ENCODE peak calls at places on chromosomes 13 and 19, in four cellular contexts. One of them, this sample, is unnamed.

GRCh38 chr19:23273022-23273593 is 22.9 kb upstream of the ZNF724 start:
- DNase-seq in fibroblast of lung: no peak
- DNase-seq in HepG2: no peak
- DNase-seq in neuronal stem cell: no peak
- DNase-seq in this sample: no peak

GRCh38 chr13:100483836-100484381 is 104.7 kb downstream of the GGACT start:
- DNase-seq in fibroblast of lung: no peak
- DNase-seq in HepG2: no peak
- DNase-seq in neuronal stem cell: no peak
- DNase-seq in this sample: no peak

GRCh38 chr13:79271616-79272015 is 134.4 kb downstream of the RBM26 start:
- DNase-seq in fibroblast of lung: no peak
- DNase-seq in HepG2: no peak
- DNase-seq in neuronal stem cell: no peak
- DNase-seq in this sample: no peak

GRCh38 chr19:43784981-43785808 is 4.4 kb upstream of the KCNN4 start:
- DNase-seq in fibroblast of lung: peak; percentile 60
- DNase-seq in HepG2: peak; percentile 60
- DNase-seq in neuronal stem cell: peak; percentile 59
- DNase-seq in this sample: peak; percentile 38

GRCh38 chr13:36385471-36385870 is 39.3 kb upstream of the SPART start:
- DNase-seq in fibroblast of lung: peak; percentile 58
- DNase-seq in HepG2: no peak
- DNase-seq in neuronal stem cell: no peak
- DNase-seq in this sample: peak; percentile 53

GRCh38 chr13:45242524-45242923 is 41.7 kb upstream of the KCTD4 start:
- DNase-seq in fibroblast of lung: no peak
- DNase-seq in HepG2: no peak
- DNase-seq in neuronal stem cell: no peak
- DNase-seq in this sample: no peak

GRCh38 chr19:10891360-10892108 is 20.2 kb downstream of the CARM1 start:
- DNase-seq in fibroblast of lung: no peak
- DNase-seq in HepG2: no peak
- DNase-seq in neuronal stem cell: no peak
- DNase-seq in this sample: no peak

GRCh38 chr19:18167975-18168645 is 5.5 kb upstream of the IFI30 start:
- DNase-seq in fibroblast of lung: no peak
- DNase-seq in HepG2: no peak
- DNase-seq in neuronal stem cell: no peak
- DNase-seq in this sample: no peak

GRCh38 chr13:31540316-31540715 is 199.0 kb upstream of the RXFP2 start:
- DNase-seq in fibroblast of lung: no peak
- DNase-seq in HepG2: no peak
- DNase-seq in neuronal stem cell: no peak
- DNase-seq in this sample: no peak

GRCh38 chr13:98834254-98834960 is 81.9 kb upstream of the SLC15A1 start:
- DNase-seq in fibroblast of lung: no peak
- DNase-seq in HepG2: no peak
- DNase-seq in neuronal stem cell: no peak
- DNase-seq in this sample: no peak

GRCh38 chr13:65593298-65593874 is 1636.8 kb downstream of the PCDH9 start:
- DNase-seq in fibroblast of lung: no peak
- DNase-seq in HepG2: no peak
- DNase-seq in neuronal stem cell: no peak
- DNase-seq in this sample: no peak

GRCh38 chr13:65600702-65601101 is 1629.4 kb downstream of the PCDH9 start:
- DNase-seq in fibroblast of lung: peak; percentile 73
- DNase-seq in HepG2: no peak
- DNase-seq in neuronal stem cell: no peak
- DNase-seq in this sample: peak; percentile 65

GRCh38 chr13:65594255-65594654 is 1635.9 kb downstream of the PCDH9 start:
- DNase-seq in fibroblast of lung: peak; percentile 93
- DNase-seq in HepG2: no peak
- DNase-seq in neuronal stem cell: no peak
- DNase-seq in this sample: peak; percentile 94

GRCh38 chr13:65595881-65596280 is 1634.3 kb downstream of the PCDH9 start:
- DNase-seq in fibroblast of lung: peak; percentile 71
- DNase-seq in HepG2: no peak
- DNase-seq in neuronal stem cell: no peak
- DNase-seq in this sample: peak; percentile 59

GRCh38 chr13:65597839-65598818 is 1632.0 kb downstream of the PCDH9 start:
- DNase-seq in fibroblast of lung: peak; percentile 93
- DNase-seq in HepG2: no peak
- DNase-seq in neuronal stem cell: no peak
- DNase-seq in this sample: peak; percentile 91
- H2AFZ ChIP-seq in fibroblast of lung: no peak overlapping the region
- H2AFZ ChIP-seq in HepG2: no peak overlapping the region
- H2AFZ ChIP-seq in neuronal stem cell: no peak overlapping the region
- H2AFZ ChIP-seq in this sample: no peak overlapping the region

GRCh38 chr19:35027851-35028599 is 2.2 kb upstream of the SCN1B start:
- DNase-seq in fibroblast of lung: peak; percentile 58
- DNase-seq in HepG2: no peak
- DNase-seq in neuronal stem cell: no peak
- DNase-seq in this sample: peak; percentile 52
- H3K9me3 ChIP-seq in fibroblast of lung: no peaks in the 10 kb centered on the region
- H3K9me3 ChIP-seq in HepG2: no peaks in the 10 kb centered on the region
- H3K9me3 ChIP-seq in neuronal stem cell: no peaks in the 10 kb centered on the region
- H3K9me3 ChIP-seq in this sample: no peaks in the 10 kb centered on the region

GRCh38 chr13:63438951-63439350 is 2023.3 kb upstream of the PCDH20 start:
- DNase-seq in fibroblast of lung: no peak
- DNase-seq in HepG2: no peak
- DNase-seq in neuronal stem cell: no peak
- DNase-seq in this sample: no peak
- H2AFZ ChIP-seq in fibroblast of lung: no peak overlapping the region
- H2AFZ ChIP-seq in HepG2: no peak overlapping the region
- H2AFZ ChIP-seq in neuronal stem cell: no peak overlapping the region
- H2AFZ ChIP-seq in this sample: no peak overlapping the region

GRCh38 chr19:51901860-51902259 is 3.0 kb downstream of the ZNF649 start:
- DNase-seq in fibroblast of lung: no peak
- DNase-seq in HepG2: no peak
- DNase-seq in neuronal stem cell: no peak
- DNase-seq in this sample: no peak
- H3K9me3 ChIP-seq in fibroblast of lung: no peaks in the 10 kb centered on the region
- H3K9me3 ChIP-seq in HepG2: peaks cover 18% of the 10 kb centered on the region
- H3K9me3 ChIP-seq in neuronal stem cell: peaks cover 78% of the 10 kb centered on the region
- H3K9me3 ChIP-seq in this sample: peaks cover 19% of the 10 kb centered on the region

DNA sequence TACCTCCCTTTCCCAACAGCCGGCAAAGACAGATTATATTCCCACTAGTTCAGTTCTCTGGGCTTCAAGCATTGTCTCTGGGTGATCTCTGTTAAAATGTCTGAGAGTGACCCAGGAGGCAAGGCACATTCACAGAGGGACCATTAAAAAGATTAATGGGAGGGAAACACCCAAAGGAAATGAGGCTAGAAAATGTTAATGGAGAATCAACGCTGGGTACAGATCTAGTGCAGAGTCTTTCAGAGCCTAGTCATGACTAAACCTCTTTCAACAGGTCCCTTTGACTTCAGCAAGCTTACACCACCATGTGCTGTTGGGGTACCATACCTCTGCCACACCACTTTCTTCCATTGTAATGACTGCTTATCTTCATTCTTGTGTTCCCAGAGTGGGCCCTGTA is 358.6 kb downstream of the DCT start:
- DNase-seq in fibroblast of lung: no peak
- DNase-seq in HepG2: no peak
- DNase-seq in neuronal stem cell: no peak
- DNase-seq in this sample: no peak
- H2AFZ ChIP-seq in fibroblast of lung: no peak overlapping the region
- H2AFZ ChIP-seq in HepG2: no peak overlapping the region
- H2AFZ ChIP-seq in neuronal stem cell: no peak overlapping the region
- H2AFZ ChIP-seq in this sample: no peak overlapping the region

DNA sequence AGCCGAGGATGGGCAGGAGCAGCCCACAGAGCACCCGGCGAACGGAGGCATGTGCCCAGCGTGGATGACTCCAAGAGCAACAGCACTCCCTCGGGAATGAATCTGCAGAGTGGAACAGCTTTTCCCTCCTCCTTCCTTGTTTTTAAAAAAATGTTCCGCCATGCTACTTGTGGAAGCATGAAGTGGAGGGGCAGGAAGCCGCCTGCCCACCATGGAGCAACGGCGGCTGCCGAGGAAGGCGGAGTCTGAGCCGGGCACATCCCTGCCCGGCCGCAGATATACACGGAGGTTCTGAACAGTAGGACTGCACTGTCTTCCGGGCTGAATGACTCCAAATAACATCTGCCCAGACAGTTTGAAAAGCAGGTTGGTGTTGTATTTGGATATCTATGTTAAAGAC is 65.2 kb downstream of the SOX1 start:
- DNase-seq in fibroblast of lung: no peak
- DNase-seq in HepG2: no peak
- DNase-seq in neuronal stem cell: no peak
- DNase-seq in this sample: no peak
- H3K9me3 ChIP-seq in fibroblast of lung: no peaks in the 10 kb centered on the region
- H3K9me3 ChIP-seq in HepG2: no peaks in the 10 kb centered on the region
- H3K9me3 ChIP-seq in neuronal stem cell: no peaks in the 10 kb centered on the region
- H3K9me3 ChIP-seq in this sample: peaks cover 5% of the 10 kb centered on the region

DNA sequence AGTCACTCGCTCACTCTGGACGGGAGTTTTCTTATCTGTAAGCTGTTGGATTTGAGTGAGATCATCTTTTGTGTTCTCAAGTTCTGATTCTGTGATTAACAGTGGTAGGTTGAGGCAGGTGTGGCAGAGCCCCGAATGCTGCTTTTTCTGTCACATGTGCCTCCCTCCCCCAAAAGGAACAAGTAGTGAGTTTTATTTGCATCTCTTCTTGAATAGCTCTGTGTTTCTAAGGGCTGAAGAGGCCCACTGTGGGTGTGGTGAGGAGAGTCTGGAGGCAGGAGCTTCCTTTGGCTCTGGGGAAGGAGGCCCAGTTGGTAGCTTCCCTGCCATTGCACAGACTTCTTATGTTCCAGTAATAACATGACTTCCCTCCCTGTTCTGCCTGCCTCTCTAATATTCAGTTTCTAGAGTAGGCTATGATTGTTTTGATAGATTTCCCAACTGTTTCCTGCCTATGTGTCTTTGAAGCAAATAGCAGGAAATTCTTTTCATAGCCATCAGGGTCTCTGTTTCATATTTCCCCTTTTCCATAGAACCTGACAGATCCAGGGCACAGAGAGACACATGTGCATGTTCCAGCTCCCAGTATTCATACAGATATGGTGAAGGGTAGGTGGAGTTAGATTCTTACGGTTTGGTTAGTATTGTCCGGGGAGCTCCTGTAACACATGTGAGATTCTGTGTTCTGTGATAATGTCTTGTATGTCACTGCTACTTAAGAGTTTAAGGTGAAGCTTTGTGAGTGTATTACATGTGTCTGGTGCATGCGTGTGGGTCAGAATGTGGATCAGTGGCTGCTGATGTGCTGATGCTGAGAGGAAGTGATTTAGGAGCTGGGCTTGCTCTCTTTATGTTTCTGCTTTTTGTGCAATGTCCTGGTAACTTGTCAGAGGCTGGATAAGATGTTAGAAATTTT is 24.0 kb upstream of the CXCL17 start:
- DNase-seq in fibroblast of lung: no peak
- DNase-seq in HepG2: no peak
- DNase-seq in neuronal stem cell: no peak
- DNase-seq in this sample: no peak
- H2AFZ ChIP-seq in fibroblast of lung: no peak overlapping the region
- H2AFZ ChIP-seq in HepG2: no peak overlapping the region
- H2AFZ ChIP-seq in neuronal stem cell: no peak overlapping the region
- H2AFZ ChIP-seq in this sample: no peak overlapping the region